ENCODE peak calls at places on chromosomes 4 and X, in ten cellular contexts. Y is mammary epithelial cell, H is ascending aorta, W is cardiac muscle cell, Q is AG09319, L is MM.1S, E is endodermal cell, O is neural crest cell, F is mesothelial cell of epicardium, M is psoas muscle. I is an unnamed sample.

GRCh38 chr4:126748736-126749135 is 884.0 kb upstream of the INTU start:
- DNase-seq in Y (peak; percentile 31), H (no peak), W (no peak), Q (no peak), L (no peak), E (no peak), O (no peak), F (no peak), M (no peak), I (no peak)

GRCh38 chr4:129561886-129562285 is 465.9 kb downstream of the C4orf33 start:
- DNase-seq in Y (no peak), H (no peak), W (no peak), Q (no peak), L (no peak), E (no peak), O (no peak), F (no peak), M (no peak), I (no peak)

GRCh38 chr4:13642576-13642975 is 15.1 kb upstream of the BOD1L1 start:
- DNase-seq in Y (no peak), H (no peak), W (peak; percentile 66), Q (no peak), L (no peak), E (no peak), O (no peak), F (no peak), M (no peak), I (no peak)

GRCh38 chr4:153023692-153024394 is 87.7 kb downstream of the FHDC1 start:
- DNase-seq in Y (peak; percentile 92), H (no peak), W (no peak), Q (no peak), L (no peak), E (no peak), O (no peak), F (no peak), M (no peak), I (no peak)

GRCh38 chrX:88135735-88136134 is 611.3 kb upstream of the CPXCR1 start:
- DNase-seq in Y (no peak), H (no peak), W (peak; percentile 0), Q (no peak), L (peak; percentile 28), E (no peak), O (no peak), F (no peak), M (no peak), I (no peak)

GRCh38 chr4:162409048-162409447 is 245.2 kb upstream of the FSTL5 start:
- DNase-seq in Y (no peak), H (no peak), W (no peak), Q (no peak), L (no peak), E (peak; percentile 32), O (no peak), F (no peak), M (no peak), I (no peak)

GRCh38 chrX:71282514-71283408 is 674 bp upstream of the NONO start:
- DNase-seq in Y (peak; percentile 47), H (no peak), W (no peak), Q (no peak), L (no peak), E (no peak), O (no peak), F (no peak), M (no peak), I (no peak)

GRCh38 chrX:119826399-119826959 is 26.3 kb downstream of the UPF3B start:
- DNase-seq in Y (peak; percentile 10), H (no peak), W (peak; percentile 28), Q (no peak), L (no peak), E (no peak), O (no peak), F (no peak), M (no peak), I (no peak)

GRCh38 chr4:145954924-145955339 is 16.3 kb upstream of the ZNF827 start:
- DNase-seq in Y (peak; percentile 99), H (no peak), W (peak; percentile 88), Q (no peak), L (no peak), E (no peak), O (no peak), F (no peak), M (no peak), I (no peak)

GRCh38 chr4:169491211-169491610 is 121.2 kb downstream of the NEK1 start:
- DNase-seq in Y (no peak), H (no peak), W (no peak), Q (no peak), L (no peak), E (no peak), O (no peak), F (no peak), M (no peak), I (no peak)

GRCh38 chr4:169484485-169484884 is 127.9 kb downstream of the NEK1 start:
- DNase-seq in Y (no peak), H (no peak), W (peak; percentile 7), Q (no peak), L (no peak), E (no peak), O (no peak), F (no peak), M (no peak), I (no peak)

GRCh38 chr4:169485084-169485483 is 127.3 kb downstream of the NEK1 start:
- DNase-seq in Y (peak; percentile 11), H (no peak), W (no peak), Q (no peak), L (no peak), E (no peak), O (no peak), F (no peak), M (no peak), I (no peak)

DNA sequence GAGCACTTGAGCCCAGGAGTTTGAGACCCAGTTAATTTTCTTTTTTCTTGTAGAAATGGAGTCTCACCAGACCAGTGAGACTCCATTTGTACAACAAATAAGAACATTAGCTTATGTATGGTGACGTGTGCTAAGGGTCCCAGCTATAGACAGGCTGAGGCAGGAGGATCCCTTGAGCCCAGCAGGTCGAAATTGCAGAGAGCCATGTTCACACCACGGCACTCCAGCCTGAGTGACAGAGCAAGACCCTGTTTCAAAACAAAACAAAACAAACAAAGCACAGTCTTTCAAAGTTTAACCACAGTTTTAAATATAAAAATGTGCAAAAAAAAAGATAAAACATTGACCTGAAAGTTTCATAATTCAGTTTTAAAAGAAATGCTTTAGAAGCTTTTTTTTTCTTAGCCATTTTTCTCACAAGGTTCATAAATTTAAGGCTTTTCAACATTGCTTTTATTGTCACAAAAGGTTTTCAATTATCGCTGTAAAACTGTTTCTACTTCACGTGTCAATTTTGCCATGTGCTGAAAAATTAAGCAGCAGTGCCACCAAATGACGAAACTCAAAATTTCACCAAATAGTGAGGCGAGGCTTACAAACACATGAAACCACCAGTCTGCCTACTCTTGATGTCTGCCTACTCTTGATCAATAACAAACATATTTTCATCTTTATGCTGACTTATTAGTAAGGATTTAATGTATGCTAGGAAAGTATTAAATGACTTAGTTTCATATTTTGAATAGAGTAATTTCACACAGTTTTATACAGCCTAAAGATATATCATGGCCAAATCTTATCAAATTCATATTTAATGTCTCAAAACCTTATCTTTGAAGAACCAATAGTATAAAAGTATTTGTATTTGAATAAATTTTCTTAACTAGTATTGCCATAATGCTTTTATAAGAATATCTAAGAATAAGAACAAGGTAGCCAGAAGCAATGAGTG is 126.3 kb downstream of the NEK1 start:
- DNase-seq in Y (peak; percentile 50), H (no peak), W (peak; percentile 73), Q (no peak), L (peak; percentile 65), E (peak; percentile 74), O (peak; percentile 45), F (no peak), M (no peak), I (no peak)
- TF ChIP-seq CTCF in Y (peak; percentile 43), H (peak; percentile 33), W (peak; percentile 51), Q (peak; percentile 52), L (peak; percentile 62), E (peak; percentile 77), O (peak; percentile 77), F (peak; percentile 47), M (peak; percentile 61), I (peak; percentile 92)

DNA sequence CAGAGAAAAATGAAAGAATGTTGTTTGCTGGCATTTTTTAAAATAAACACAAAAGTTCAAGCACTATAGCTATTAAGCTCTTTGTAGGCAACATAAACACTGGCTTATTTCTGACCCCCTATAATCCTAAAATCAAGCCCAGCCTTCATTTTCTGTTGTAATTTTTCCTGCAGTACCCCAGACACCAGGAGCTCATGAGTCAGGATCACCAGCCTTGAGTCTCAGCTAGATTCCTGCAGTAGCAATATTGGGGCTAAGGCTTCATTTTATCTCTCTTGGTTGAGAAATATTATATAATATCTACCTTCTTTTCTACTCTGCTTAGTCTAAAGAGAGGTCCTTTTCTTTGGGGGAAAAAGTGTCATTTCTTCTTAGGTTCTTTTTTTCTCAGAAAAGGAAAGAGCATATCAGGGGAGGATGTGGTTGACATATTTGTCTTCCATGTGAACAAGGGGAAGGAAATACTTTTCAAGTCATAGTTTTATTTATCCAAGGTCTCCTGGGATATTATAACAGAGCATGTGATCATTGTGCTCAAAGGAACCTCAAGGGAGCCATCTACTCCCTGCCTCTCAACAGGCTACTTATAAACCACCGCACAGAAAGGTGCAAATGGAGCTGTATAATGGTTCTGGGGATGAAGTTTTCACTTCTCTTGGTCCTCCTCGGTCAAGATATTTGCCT is 678.3 kb upstream of the NR3C2 start:
- DNase-seq in Y (no peak), H (no peak), W (peak; percentile 6), Q (no peak), L (no peak), E (no peak), O (no peak), F (no peak), M (no peak), I (no peak)
- TF ChIP-seq CTCF in Y (no peak), H (no peak), W (no peak), Q (no peak), L (no peak), E (no peak), O (no peak), F (no peak), M (no peak), I (no peak)

DNA sequence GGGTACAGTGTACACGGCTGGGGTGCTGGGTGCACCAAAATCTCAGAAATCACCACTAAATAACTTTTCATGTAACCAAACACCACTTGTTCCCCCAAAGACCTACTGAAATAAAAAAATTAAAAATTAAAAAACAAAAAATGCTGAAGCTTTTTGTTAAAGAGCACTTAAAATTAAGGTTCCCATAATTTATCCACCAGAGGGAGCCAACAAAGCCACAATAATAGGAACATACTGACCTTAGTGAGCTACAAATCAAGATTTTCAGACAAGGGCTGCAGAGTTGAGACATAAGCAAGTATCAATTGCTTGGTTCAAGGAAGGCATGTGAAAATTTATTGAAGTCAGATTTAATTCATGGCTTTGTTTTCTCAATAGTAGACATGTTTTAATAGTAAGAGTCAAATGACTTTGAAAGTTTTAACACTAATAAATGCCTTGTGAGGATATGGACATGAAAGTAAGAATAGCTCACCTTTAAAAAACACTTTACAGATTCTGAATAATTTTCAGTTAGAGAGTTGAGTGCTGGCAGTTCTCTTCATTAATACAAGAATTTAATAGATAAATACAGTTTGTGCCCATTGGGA is 43.0 kb upstream of the SCOC start:
- DNase-seq in Y (peak; percentile 17), H (no peak), W (peak; percentile 63), Q (no peak), L (peak; percentile 44), E (no peak), O (no peak), F (no peak), M (no peak), I (no peak)
- TF ChIP-seq CTCF in Y (peak; percentile 49), H (no peak), W (peak; percentile 61), Q (peak; percentile 60), L (peak; percentile 44), E (peak; percentile 81), O (peak; percentile 70), F (peak; percentile 63), M (peak; percentile 36), I (peak; percentile 84)

GRCh38 chrX:135191838-135192237 is 20.6 kb upstream of the CT55 start:
- DNase-seq in Y (no peak), H (no peak), W (no peak), Q (no peak), L (no peak), E (no peak), O (no peak), F (no peak), M (no peak), I (no peak)

GRCh38 chrX:135185795-135186443 is 14.7 kb upstream of the CT55 start:
- DNase-seq in Y (peak; percentile 53), H (no peak), W (peak; percentile 58), Q (peak; percentile 24), L (peak; percentile 41), E (peak; percentile 70), O (peak; percentile 3), F (no peak), M (no peak), I (no peak)
- TF ChIP-seq CTCF in Y (peak; percentile 42), H (no peak), W (peak; percentile 47), Q (peak; percentile 63), L (peak; percentile 50), E (peak; percentile 75), O (peak; percentile 65), F (no peak), M (peak; percentile 36), I (peak; percentile 66)